ENCODE peak calls at places on chromosome 19, in eight cellular contexts. T is stimulated activated CD8-positive, alpha-beta memory T cell treated with anti-CD3 and anti-CD28 coated beads, Interleukin-7, amount 100 ng/mL, for 1 hour; H is anterior cingulate cortex; X is activated CD8-positive, alpha-beta memory T cell treated with anti-CD3 and anti-CD28 coated beads for 1 hour; O is AG10803; N is fibroblast of the conjunctiva; D is AG04450; Y is AG04449. M is an unnamed sample.

GRCh38 chr19:18418725-18419194 is 438 bp upstream of the SSBP4 start:
- DNase-seq in Y (no peak), O (peak), D (no peak), H (peak), N (no peak), X (no peak), T (no peak), M (no peak)

GRCh38 chr19:56840452-56841193 is at the start of the genes PEG3 and ZIM2:
- DNase-seq in Y (no peak), O (no peak), T (no peak), X (no peak), D (no peak), N (no peak), H (peak), M (peak)

GRCh38 chr19:52963229-52963760 is 614 bp upstream of the ZNF816 start:
- DNase-seq in H (no peak), N (no peak), D (no peak), T (no peak), X (no peak), Y (no peak), O (no peak), M (no peak)

GRCh38 chr19:54209748-54210494 is 9.3 kb downstream of the RPS9 start:
- DNase-seq in N (peak), H (peak), Y (peak), X (no peak), T (no peak), O (peak), D (peak), M (peak)

GRCh38 chr19:13430790-13431582 is 75.3 kb downstream of the CACNA1A start:
- DNase-seq in D (peak), T (no peak), N (peak), O (peak), Y (no peak), X (no peak), H (no peak), M (no peak)

GRCh38 chr19:40605201-40605971 is 4.2 kb downstream of the LTBP4 start:
- DNase-seq in T (peak), X (peak), D (no peak), H (peak), Y (no peak), N (no peak), O (peak), M (no peak)

GRCh38 chr19:18057557-18057956 is 29.2 kb downstream of the IL12RB1 start:
- DNase-seq in Y (no peak), H (peak), D (no peak), N (no peak), O (no peak), T (no peak), X (no peak), M (peak)

GRCh38 chr19:38506723-38507550 is 73.4 kb downstream of the RYR1 start:
- DNase-seq in D (no peak), T (no peak), O (peak), N (no peak), Y (no peak), X (no peak), H (no peak), M (peak)

GRCh38 chr19:46976845-46977320 is 42.8 kb upstream of the NPAS1 start:
- DNase-seq in N (no peak), T (no peak), H (no peak), D (no peak), O (peak), X (no peak), Y (no peak), M (no peak)

GRCh38 chr19:46861691-46862503 is 1.1 kb downstream of the ARHGAP35 start:
- DNase-seq in N (no peak), Y (no peak), O (no peak), D (no peak), H (peak), X (no peak), T (no peak), M (peak)

GRCh38 chr19:53013621-53014020 is at the start of gene ERVV-1:
- DNase-seq in D (no peak), Y (no peak), X (no peak), N (no peak), T (no peak), H (no peak), O (no peak), M (no peak)

GRCh38 chr19:14603990-14604387 is 21.1 kb downstream of the CLEC17A start:
- DNase-seq in N (no peak), Y (no peak), H (no peak), O (no peak), D (no peak), X (no peak), T (no peak), M (no peak)

GRCh38 chr19:6736917-6737283 is 480 bp downstream of the GPR108 start:
- DNase-seq in X (no peak), H (no peak), D (no peak), O (no peak), Y (no peak), T (no peak), N (peak), M (no peak)

GRCh38 chr19:8045872-8046568 is 6.5 kb upstream of the CCL25 start:
- DNase-seq in X (no peak), H (no peak), D (no peak), O (no peak), Y (no peak), T (no peak), N (no peak), M (no peak)

GRCh38 chr19:51137812-51138425 is 4.2 kb upstream of the SIGLEC7 start:
- DNase-seq in N (no peak), O (no peak), H (no peak), D (no peak), Y (no peak), X (no peak), T (no peak), M (no peak)

GRCh38 chr19:11091343-11092153 is 2.3 kb downstream of the LDLR start:
- DNase-seq in T (peak), H (peak), Y (peak), O (peak), X (no peak), N (peak), D (peak), M (no peak)

GRCh38 chr19:13981021-13981420 is 25.1 kb downstream of the RFX1 start:
- DNase-seq in T (no peak), N (no peak), D (no peak), H (no peak), X (no peak), Y (no peak), O (no peak), M (no peak)

GRCh38 chr19:17929056-17929455 is 3.8 kb upstream of the CCDC124 start:
- DNase-seq in T (no peak), D (no peak), Y (no peak), O (no peak), X (no peak), H (no peak), N (no peak), M (no peak)